ENCODE peak calls at places on chromosomes 2 and 18, in five cellular contexts. L, P, R, Z and H are unnamed samples.

GRCh38 chr2:120177011-120177621 is 46.1 kb downstream of the TMEM185B start:
- DNase-seq in L (no peak), P (no peak), R (peak; percentile 72), Z (no peak), H (peak; percentile 61)

GRCh38 chr2:39737661-39738060 is 41.4 kb downstream of the THUMPD2 start:
- DNase-seq in L (no peak), P (no peak), R (no peak), Z (peak; percentile 81), H (no peak)

GRCh38 chr2:43188561-43189386 is 37.6 kb downstream of the ZFP36L2 start:
- DNase-seq in L (no peak), P (no peak), R (no peak), Z (no peak), H (no peak)

GRCh38 chr18:76386886-76387285 is 108.2 kb downstream of the ZNF516 start:
- DNase-seq in L (no peak), P (no peak), R (no peak), Z (no peak), H (no peak)

GRCh38 chr2:104794416-104794815 is 59.5 kb upstream of the POU3F3 start:
- DNase-seq in L (no peak), P (no peak), R (no peak), Z (no peak), H (no peak)

GRCh38 chr2:27855476-27855875 is 34.7 kb downstream of the RBKS start:
- DNase-seq in L (no peak), P (no peak), R (no peak), Z (peak; percentile 68), H (no peak)

GRCh38 chr2:42859006-42859552 is 66.7 kb upstream of the HAAO start:
- DNase-seq in L (no peak), P (peak; percentile 37), R (peak; percentile 58), Z (peak; percentile 58), H (peak; percentile 37)

GRCh38 chr2:61425605-61426155 is 45.2 kb downstream of the USP34 start:
- DNase-seq in L (no peak), P (no peak), R (no peak), Z (no peak), H (no peak)

GRCh38 chr2:51996569-51996917 is 964.6 kb upstream of the NRXN1 start:
- DNase-seq in L (no peak), P (no peak), R (no peak), Z (no peak), H (no peak)